ENCODE peak calls at places on chromosomes 2 and 18, in six cellular contexts. L is breast epithelium, O is transverse colon, K is stomach, Y is endothelial cell of umbilical vein, J is HCT116. F is an unnamed sample.

GRCh38 chr2:61011649-61012048 is 5.9 kb upstream of the PEX13 start:
- DNase-seq in L (no peak), O (no peak), K (no peak), Y (no peak), J (no peak), F (no peak)

GRCh38 chr2:108324531-108325256 is 36.0 kb downstream of the SULT1C2 start:
- DNase-seq in L (no peak), O (no peak), K (no peak), Y (no peak), J (no peak), F (no peak)

GRCh38 chr2:11749646-11750349 is 3.4 kb downstream of the LPIN1 start:
- DNase-seq in L (no peak), O (peak; percentile 53), K (no peak), Y (no peak), J (no peak), F (no peak)

GRCh38 chr2:179726461-179727180 is 134.8 kb downstream of the ZNF385B start:
- DNase-seq in L (no peak), O (no peak), K (no peak), Y (no peak), J (no peak), F (no peak)

GRCh38 chr2:98828793-98829371 is 98.0 kb upstream of the MGAT4A start:
- DNase-seq in L (peak; percentile 50), O (no peak), K (no peak), Y (no peak), J (no peak), F (no peak)

GRCh38 chr2:229387815-229388214 is 116.7 kb upstream of the PID1 start:
- DNase-seq in L (no peak), O (no peak), K (no peak), Y (no peak), J (no peak), F (no peak)

GRCh38 chr2:238290715-238291549 is 2.5 kb upstream of the PER2 start:
- DNase-seq in L (no peak), O (peak; percentile 38), K (peak; percentile 60), Y (no peak), J (no peak), F (no peak)

GRCh38 chr2:158778243-158778642 is 16.9 kb upstream of the DAPL1 start:
- DNase-seq in L (no peak), O (no peak), K (no peak), Y (no peak), J (no peak), F (no peak)

GRCh38 chr2:79832540-79833234 is 319.8 kb downstream of the CTNNA2 start:
- DNase-seq in L (no peak), O (no peak), K (no peak), Y (no peak), J (no peak), F (no peak)

GRCh38 chr2:43018179-43019024 is 208.0 kb downstream of the ZFP36L2 start:
- DNase-seq in L (peak; percentile 90), O (peak; percentile 79), K (peak; percentile 72), Y (no peak), J (no peak), F (no peak)

GRCh38 chr2:137951606-137952005 is 12.7 kb upstream of the HNMT start:
- DNase-seq in L (no peak), O (no peak), K (no peak), Y (no peak), J (no peak), F (no peak)

GRCh38 chr2:145038041-145038525 is 518.2 kb upstream of the ZEB2 start:
- DNase-seq in L (no peak), O (no peak), K (no peak), Y (no peak), J (no peak), F (no peak)

GRCh38 chr2:223047260-223047761 is 4.7 kb upstream of the KCNE4 start:
- DNase-seq in L (no peak), O (no peak), K (no peak), Y (no peak), J (no peak), F (no peak)

GRCh38 chr2:138015494-138015893 is 51.2 kb downstream of the HNMT start:
- DNase-seq in L (no peak), O (no peak), K (no peak), Y (no peak), J (no peak), F (no peak)

GRCh38 chr18:28961669-28962228 is 784.8 kb upstream of the CDH2 start:
- DNase-seq in L (no peak), O (no peak), K (no peak), Y (peak; percentile 43), J (peak; percentile 39), F (no peak)

GRCh38 chr2:170582313-170582712 is 132.8 kb upstream of the SP5 start:
- DNase-seq in L (no peak), O (no peak), K (no peak), Y (no peak), J (no peak), F (no peak)

GRCh38 chr2:148240838-148241237 is 219.9 kb downstream of the MBD5 start:
- DNase-seq in L (no peak), O (no peak), K (no peak), Y (no peak), J (no peak), F (no peak)

GRCh38 chr2:134446431-134447091 is 192.7 kb downstream of the MGAT5 start:
- DNase-seq in L (no peak), O (no peak), K (no peak), Y (peak; percentile 90), J (no peak), F (no peak)

GRCh38 chr18:69947361-69948106 is at the start of gene CD226:
- DNase-seq in L (no peak), O (peak; percentile 20), K (no peak), Y (no peak), J (no peak), F (no peak)

GRCh38 chr2:240732911-240733622 is 41.4 kb downstream of the AQP12A start:
- DNase-seq in L (no peak), O (no peak), K (no peak), Y (no peak), J (no peak), F (no peak)

GRCh38 chr2:225337183-225337582 is 62.3 kb upstream of the NYAP2 start:
- DNase-seq in L (no peak), O (no peak), K (no peak), Y (peak; percentile 23), J (no peak), F (no peak)

GRCh38 chr2:213848631-213849030 is 562.2 kb upstream of the VWC2L start:
- DNase-seq in L (no peak), O (no peak), K (no peak), Y (no peak), J (no peak), F (no peak)

GRCh38 chr2:33788044-33788443 is 188.9 kb upstream of the FAM98A start:
- DNase-seq in L (no peak), O (no peak), K (no peak), Y (no peak), J (no peak), F (no peak)

GRCh38 chr2:86078801-86079545 is 26.7 kb downstream of the POLR1A start:
- DNase-seq in L (no peak), O (peak; percentile 44), K (peak; percentile 34), Y (peak; percentile 68), J (no peak), F (no peak)

GRCh38 chr18:23403310-23403709 is 49.8 kb upstream of the RIOK3 start:
- DNase-seq in L (no peak), O (no peak), K (no peak), Y (no peak), J (no peak), F (no peak)

GRCh38 chr18:23399067-23399466 is 54.0 kb upstream of the RIOK3 start:
- DNase-seq in L (no peak), O (no peak), K (no peak), Y (no peak), J (no peak), F (no peak)

GRCh38 chr18:23400918-23401317 is 52.2 kb upstream of the RIOK3 start:
- DNase-seq in L (no peak), O (no peak), K (no peak), Y (peak; percentile 31), J (no peak), F (no peak)

GRCh38 chr18:23398401-23398800 is 54.7 kb upstream of the RIOK3 start:
- DNase-seq in L (no peak), O (no peak), K (no peak), Y (no peak), J (no peak), F (no peak)

DNA sequence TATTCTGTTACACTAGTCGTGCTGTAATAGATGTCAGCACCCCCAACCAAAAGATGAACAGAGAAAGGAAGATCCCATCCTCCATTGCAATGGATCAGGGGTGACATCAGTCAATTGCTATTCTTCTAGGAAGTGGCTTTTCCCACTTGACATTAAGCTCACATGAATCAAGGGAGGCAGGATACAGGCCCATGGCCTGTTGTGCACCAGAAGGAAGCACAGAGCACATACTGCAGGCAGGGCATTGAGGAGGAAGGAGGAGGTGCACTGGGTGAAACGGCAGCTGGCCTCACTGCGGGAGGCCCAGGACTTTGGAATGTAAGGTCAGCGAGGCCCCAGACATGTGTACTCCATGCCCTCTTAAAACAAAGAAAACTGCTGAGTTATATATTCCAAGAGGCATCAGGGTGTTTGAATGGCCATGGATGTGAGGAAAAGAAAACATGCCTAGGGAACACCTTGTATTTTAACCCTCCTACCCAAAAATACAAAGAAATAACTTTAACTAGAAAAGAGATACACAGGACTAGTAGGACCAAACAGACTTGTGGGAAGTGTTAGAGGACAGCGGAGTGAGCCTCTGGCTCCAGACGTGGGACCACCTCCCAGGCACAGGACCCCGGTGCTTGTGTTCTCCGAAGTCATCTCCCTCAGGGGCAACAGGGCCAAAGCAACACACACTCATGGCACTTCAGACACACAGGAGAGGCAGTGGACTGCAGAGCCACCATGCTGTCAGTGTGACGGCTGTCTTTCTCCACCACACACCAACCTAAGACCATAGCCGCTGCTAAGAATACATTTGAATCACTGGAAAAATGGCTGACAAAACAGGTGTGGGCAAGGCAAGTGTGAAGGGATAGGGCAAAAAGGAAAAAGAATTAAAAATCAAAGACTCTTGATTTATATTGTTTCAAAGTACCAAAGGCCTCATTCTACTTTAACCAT is 51.4 kb upstream of the RIOK3 start:
- DNase-seq in L (no peak), O (peak; percentile 47), K (peak; percentile 56), Y (peak; percentile 97), J (no peak), F (no peak)
- TF ChIP-seq POLR2AphosphoS5 in L (no peak), O (no peak), K (peak; percentile 7), Y (peak; percentile 93), J (no peak), F (no peak)

GRCh38 chr2:28566441-28567075 is 70.7 kb downstream of the PLB1 start:
- DNase-seq in L (peak; percentile 72), O (peak; percentile 88), K (peak; percentile 88), Y (peak; percentile 85), J (peak; percentile 60), F (no peak)
- TF ChIP-seq POLR2AphosphoS5 in L (peak; percentile 44), O (peak; percentile 27), K (peak; percentile 11), Y (no peak), J (no peak), F (peak; percentile 18)

GRCh38 chr2:1704606-1705556 is 39.4 kb downstream of the PXDN start:
- DNase-seq in L (no peak), O (no peak), K (no peak), Y (no peak), J (no peak), F (no peak)
- TF ChIP-seq POLR2AphosphoS5 in L (no peak), O (no peak), K (no peak), Y (no peak), J (no peak), F (no peak)

DNA sequence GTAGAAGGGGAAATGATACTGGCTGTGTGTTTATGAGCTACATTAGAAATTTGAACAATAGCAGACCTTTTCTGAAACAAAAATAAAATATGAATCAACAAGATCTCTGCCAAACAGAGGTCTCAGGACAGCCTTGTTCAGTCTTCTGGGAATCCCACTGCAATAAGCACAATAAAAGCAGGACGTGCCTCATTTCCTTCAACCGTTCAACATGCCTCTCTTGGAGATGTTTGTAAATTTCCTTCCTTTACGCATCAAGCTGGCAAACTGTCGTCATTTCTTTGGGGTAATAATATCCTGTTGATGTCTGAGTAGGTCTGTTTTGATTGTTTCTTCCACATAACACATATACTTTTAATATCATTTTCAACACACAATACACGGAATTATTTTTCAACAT is 77.2 kb downstream of the TCF4 start:
- DNase-seq in L (no peak), O (no peak), K (no peak), Y (peak; percentile 100), J (no peak), F (no peak)
- TF ChIP-seq POLR2AphosphoS5 in L (peak; percentile 81), O (peak; percentile 21), K (peak; percentile 58), Y (peak; percentile 94), J (no peak), F (peak; percentile 84)